ENCODE peak calls at places on chromosomes 3 and 15, in six cellular contexts. One of them, this sample, is unnamed.

GRCh38 chr3:184248454-184249411 is at the start of gene ALG3:
- DNase-seq in HepG2: peak; percentile 76
- DNase-seq in K562: peak; percentile 75
- DNase-seq in H1: no peak
- DNase-seq in HCT116: peak; percentile 80
- DNase-seq in SK-N-SH: peak; percentile 89
- DNase-seq in this sample: peak; percentile 92

GRCh38 chr15:22902046-22902445 is 63.6 kb downstream of the NIPA2 start:
- DNase-seq in HepG2: no peak
- DNase-seq in K562: no peak
- DNase-seq in HCT116: no peak
- DNase-seq in H1: no peak
- DNase-seq in SK-N-SH: no peak
- DNase-seq in this sample: no peak

GRCh38 chr3:52174896-52175295 is 20.7 kb upstream of the POC1A start:
- DNase-seq in K562: no peak
- DNase-seq in HCT116: no peak
- DNase-seq in SK-N-SH: no peak
- DNase-seq in HepG2: no peak
- DNase-seq in H1: no peak
- DNase-seq in this sample: no peak

GRCh38 chr15:48592929-48593328 is 52.6 kb downstream of the FBN1 start:
- DNase-seq in H1: no peak
- DNase-seq in HCT116: no peak
- DNase-seq in SK-N-SH: no peak
- DNase-seq in HepG2: no peak
- DNase-seq in K562: no peak
- DNase-seq in this sample: no peak

GRCh38 chr3:128788268-128788869 is 62.4 kb downstream of the RAB7A start:
- DNase-seq in HepG2: no peak
- DNase-seq in H1: no peak
- DNase-seq in K562: no peak
- DNase-seq in HCT116: no peak
- DNase-seq in SK-N-SH: no peak
- DNase-seq in this sample: no peak

GRCh38 chr15:47461560-47462175 is 255.6 kb upstream of the SEMA6D start:
- DNase-seq in SK-N-SH: no peak
- DNase-seq in HepG2: no peak
- DNase-seq in HCT116: no peak
- DNase-seq in H1: no peak
- DNase-seq in K562: no peak
- DNase-seq in this sample: no peak

GRCh38 chr15:71752604-71753289 is 57.6 kb upstream of the NR2E3 start:
- DNase-seq in H1: no peak
- DNase-seq in HCT116: peak; percentile 65
- DNase-seq in K562: no peak
- DNase-seq in HepG2: peak; percentile 44
- DNase-seq in SK-N-SH: peak; percentile 55
- DNase-seq in this sample: peak; percentile 36

GRCh38 chr15:78316211-78317077 is 17.0 kb upstream of the SKIC8 start:
- DNase-seq in H1: no peak
- DNase-seq in K562: no peak
- DNase-seq in HCT116: no peak
- DNase-seq in HepG2: no peak
- DNase-seq in SK-N-SH: peak; percentile 52
- DNase-seq in this sample: no peak

GRCh38 chr3:42510325-42510724 is 7.9 kb downstream of the VIPR1 start:
- DNase-seq in SK-N-SH: no peak
- DNase-seq in HepG2: peak; percentile 20
- DNase-seq in H1: no peak
- DNase-seq in K562: no peak
- DNase-seq in HCT116: no peak
- DNase-seq in this sample: no peak

GRCh38 chr15:59104602-59104911 is 389 bp upstream of the CCNB2 start:
- DNase-seq in HCT116: no peak
- DNase-seq in HepG2: no peak
- DNase-seq in SK-N-SH: no peak
- DNase-seq in H1: no peak
- DNase-seq in K562: no peak
- DNase-seq in this sample: no peak

GRCh38 chr15:69754313-69754712 is 301.7 kb downstream of the RPLP1 start:
- DNase-seq in HCT116: no peak
- DNase-seq in K562: no peak
- DNase-seq in SK-N-SH: no peak
- DNase-seq in H1: no peak
- DNase-seq in HepG2: no peak
- DNase-seq in this sample: no peak

GRCh38 chr15:92304239-92304975 is 89.3 kb upstream of the ST8SIA2 start:
- DNase-seq in H1: no peak
- DNase-seq in HepG2: no peak
- DNase-seq in HCT116: no peak
- DNase-seq in K562: no peak
- DNase-seq in SK-N-SH: no peak
- DNase-seq in this sample: no peak

GRCh38 chr3:82353281-82354171 is 592.1 kb upstream of the GBE1 start:
- DNase-seq in HCT116: no peak
- DNase-seq in HepG2: no peak
- DNase-seq in SK-N-SH: no peak
- DNase-seq in K562: no peak
- DNase-seq in H1: no peak
- DNase-seq in this sample: no peak

GRCh38 chr3:181629701-181630100 is 82.0 kb upstream of the SOX2 start:
- DNase-seq in H1: no peak
- DNase-seq in HepG2: no peak
- DNase-seq in K562: no peak
- DNase-seq in SK-N-SH: no peak
- DNase-seq in HCT116: no peak
- DNase-seq in this sample: no peak

GRCh38 chr15:32842081-32842480 is 124.3 kb downstream of the GREM1 start:
- DNase-seq in HCT116: no peak
- DNase-seq in SK-N-SH: no peak
- DNase-seq in K562: no peak
- DNase-seq in HepG2: no peak
- DNase-seq in H1: no peak
- DNase-seq in this sample: no peak

GRCh38 chr3:17035033-17035432 is 150.3 kb downstream of the PLCL2 start:
- DNase-seq in HCT116: no peak
- DNase-seq in HepG2: no peak
- DNase-seq in H1: no peak
- DNase-seq in K562: no peak
- DNase-seq in SK-N-SH: no peak
- DNase-seq in this sample: no peak

GRCh38 chr3:195258449-195259145 is 12.4 kb downstream of the XXYLT1 start:
- DNase-seq in K562: no peak
- DNase-seq in HepG2: peak; percentile 9
- DNase-seq in H1: no peak
- DNase-seq in SK-N-SH: no peak
- DNase-seq in HCT116: no peak
- DNase-seq in this sample: no peak

GRCh38 chr3:194277547-194278091 is 73.5 kb downstream of the CPN2 start:
- DNase-seq in HCT116: no peak
- DNase-seq in SK-N-SH: peak; percentile 49
- DNase-seq in H1: no peak
- DNase-seq in HepG2: no peak
- DNase-seq in K562: no peak
- DNase-seq in this sample: peak; percentile 45

GRCh38 chr3:197547618-197548017 is 8.2 kb downstream of the BDH1 start:
- DNase-seq in SK-N-SH: no peak
- DNase-seq in HCT116: no peak
- DNase-seq in K562: peak; percentile 37
- DNase-seq in HepG2: peak; percentile 58
- DNase-seq in H1: no peak
- DNase-seq in this sample: no peak

GRCh38 chr3:49666592-49666991 is 7.6 kb upstream of the APEH start:
- DNase-seq in H1: no peak
- DNase-seq in HepG2: peak; percentile 81
- DNase-seq in K562: no peak
- DNase-seq in SK-N-SH: no peak
- DNase-seq in HCT116: no peak
- DNase-seq in this sample: no peak

GRCh38 chr3:186109897-186110803 is 1.3 kb upstream of the ETV5 start:
- DNase-seq in HCT116: no peak
- DNase-seq in K562: peak; percentile 40
- DNase-seq in HepG2: no peak
- DNase-seq in H1: no peak
- DNase-seq in SK-N-SH: peak; percentile 54
- DNase-seq in this sample: no peak

GRCh38 chr15:62135532-62136134 is 29.5 kb downstream of the C2CD4B start:
- DNase-seq in HepG2: no peak
- DNase-seq in HCT116: no peak
- DNase-seq in SK-N-SH: no peak
- DNase-seq in H1: no peak
- DNase-seq in K562: no peak
- DNase-seq in this sample: no peak

GRCh38 chr3:14795996-14796395 is 22.8 kb upstream of the FGD5 start:
- DNase-seq in SK-N-SH: no peak
- DNase-seq in H1: no peak
- DNase-seq in K562: no peak
- DNase-seq in HCT116: no peak
- DNase-seq in HepG2: no peak
- DNase-seq in this sample: no peak
- TF ChIP-seq JUND in SK-N-SH: no peak
- TF ChIP-seq JUND in H1: no peak
- TF ChIP-seq JUND in K562: no peak
- TF ChIP-seq JUND in HCT116: no peak
- TF ChIP-seq JUND in HepG2: no peak
- TF ChIP-seq JUND in this sample: no peak

GRCh38 chr15:89836255-89837133 is 21.8 kb upstream of the ANPEP start:
- DNase-seq in K562: no peak
- DNase-seq in HCT116: no peak
- DNase-seq in H1: no peak
- DNase-seq in SK-N-SH: no peak
- DNase-seq in HepG2: no peak
- DNase-seq in this sample: peak; percentile 80
- TF ChIP-seq JUND in K562: no peak
- TF ChIP-seq JUND in HCT116: no peak
- TF ChIP-seq JUND in H1: no peak
- TF ChIP-seq JUND in SK-N-SH: peak; percentile 80
- TF ChIP-seq JUND in HepG2: no peak
- TF ChIP-seq JUND in this sample: no peak

DNA sequence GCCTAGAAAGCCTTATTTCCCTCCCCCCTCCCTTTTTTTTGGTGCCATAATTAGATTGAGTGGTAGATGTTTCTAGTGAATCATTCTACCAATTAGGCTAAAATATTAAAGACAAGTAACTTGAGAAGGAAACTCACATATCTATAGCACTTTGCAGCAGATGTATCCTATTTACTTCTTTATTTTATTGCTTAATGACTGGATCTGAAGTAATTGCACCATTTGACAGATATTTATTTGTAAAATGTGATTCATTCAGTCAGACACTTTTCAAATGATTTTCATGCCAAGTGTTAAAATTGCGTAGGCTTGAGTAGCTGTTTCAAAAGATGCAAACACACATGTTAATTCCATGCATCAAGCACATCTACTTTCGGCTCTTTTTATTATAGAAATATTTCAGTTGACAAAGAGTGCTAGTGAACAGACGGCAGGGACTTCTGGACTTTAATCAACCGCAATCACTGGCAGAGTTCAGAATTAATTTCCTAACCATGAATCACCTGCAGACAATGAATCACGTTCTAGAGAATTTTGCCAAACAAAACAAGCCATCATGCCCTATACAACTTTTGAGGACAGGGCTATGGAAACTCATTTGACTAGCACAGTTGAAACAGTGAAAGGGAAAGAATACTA is 636.9 kb downstream of the MECOM start:
- DNase-seq in HepG2: peak; percentile 1
- DNase-seq in SK-N-SH: no peak
- DNase-seq in H1: no peak
- DNase-seq in K562: no peak
- DNase-seq in HCT116: peak; percentile 26
- DNase-seq in this sample: peak; percentile 16
- TF ChIP-seq JUND in HepG2: no peak
- TF ChIP-seq JUND in SK-N-SH: peak; percentile 91
- TF ChIP-seq JUND in H1: no peak
- TF ChIP-seq JUND in K562: no peak
- TF ChIP-seq JUND in HCT116: peak; percentile 68
- TF ChIP-seq JUND in this sample: no peak

DNA sequence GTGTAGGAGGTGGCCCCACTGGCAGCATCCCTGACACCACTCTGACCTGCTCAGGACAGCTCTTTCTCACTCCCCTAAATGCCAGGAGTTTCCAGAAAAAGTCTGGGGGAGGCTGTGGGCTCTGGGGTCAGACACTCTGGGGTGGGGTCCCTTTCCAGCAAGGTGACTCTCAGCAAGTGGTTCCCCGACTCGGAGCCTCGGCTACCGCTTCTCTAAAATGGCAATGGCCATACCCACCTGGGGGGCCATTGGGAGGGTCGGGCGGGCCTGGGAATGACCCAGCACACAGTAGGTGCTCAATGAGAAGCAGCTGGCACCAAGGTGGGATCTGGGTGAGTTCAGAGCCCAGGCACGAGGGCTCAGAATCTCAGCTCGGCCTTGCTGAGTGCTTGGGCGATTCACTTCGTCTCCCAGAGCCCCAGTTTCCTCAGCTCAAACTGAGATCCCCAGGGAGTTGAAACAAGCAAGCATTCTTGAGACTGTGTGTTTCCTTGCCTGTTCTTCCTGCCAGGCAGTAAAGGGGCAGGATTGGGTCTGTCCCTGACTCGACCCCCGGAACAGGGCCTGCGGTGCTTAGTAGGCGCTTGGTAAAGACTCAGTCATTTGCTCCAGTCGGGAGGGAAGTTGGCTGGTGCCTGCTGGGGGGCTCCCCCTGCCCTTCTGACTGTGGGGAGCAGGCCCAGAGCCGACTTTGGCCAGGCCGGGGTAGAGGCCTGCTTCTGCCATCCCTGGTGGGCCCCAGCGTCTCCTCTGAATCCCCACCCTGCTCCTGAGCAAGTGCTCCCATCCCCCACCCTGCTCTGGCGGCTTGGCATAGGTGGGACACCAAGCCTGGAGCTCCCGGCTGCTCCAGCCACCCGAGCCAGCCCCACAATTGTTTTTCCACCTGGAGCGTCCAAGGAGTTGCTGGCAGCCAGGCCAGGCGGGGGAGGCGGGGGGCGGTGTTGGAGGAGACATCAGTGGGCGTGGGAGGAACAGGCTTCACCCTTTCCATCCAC is 32.8 kb upstream of the FBLN2 start:
- DNase-seq in K562: no peak
- DNase-seq in SK-N-SH: no peak
- DNase-seq in H1: no peak
- DNase-seq in HCT116: no peak
- DNase-seq in HepG2: no peak
- DNase-seq in this sample: no peak
- TF ChIP-seq JUND in K562: no peak
- TF ChIP-seq JUND in SK-N-SH: no peak
- TF ChIP-seq JUND in H1: no peak
- TF ChIP-seq JUND in HCT116: no peak
- TF ChIP-seq JUND in HepG2: no peak
- TF ChIP-seq JUND in this sample: no peak

GRCh38 chr3:192879346-192880031 is 38.2 kb downstream of the MB21D2 start:
- DNase-seq in SK-N-SH: peak; percentile 24
- DNase-seq in HCT116: peak; percentile 89
- DNase-seq in K562: no peak
- DNase-seq in H1: peak; percentile 78
- DNase-seq in HepG2: peak; percentile 83
- DNase-seq in this sample: peak; percentile 92
- TF ChIP-seq JUND in SK-N-SH: peak; percentile 93
- TF ChIP-seq JUND in HCT116: peak; percentile 84
- TF ChIP-seq JUND in K562: no peak
- TF ChIP-seq JUND in H1: peak; percentile 98
- TF ChIP-seq JUND in HepG2: no peak
- TF ChIP-seq JUND in this sample: peak; percentile 95

GRCh38 chr3:105938101-105938500 is 69.3 kb upstream of the CBLB start:
- DNase-seq in HepG2: no peak
- DNase-seq in K562: no peak
- DNase-seq in H1: no peak
- DNase-seq in SK-N-SH: peak; percentile 9
- DNase-seq in HCT116: no peak
- DNase-seq in this sample: no peak
- TF ChIP-seq JUND in HepG2: no peak
- TF ChIP-seq JUND in K562: no peak
- TF ChIP-seq JUND in H1: no peak
- TF ChIP-seq JUND in SK-N-SH: no peak
- TF ChIP-seq JUND in HCT116: no peak
- TF ChIP-seq JUND in this sample: no peak